ENCODE peak calls at places on chromosomes 6 and 20, in ten cellular contexts. C, E, B, J, G, U, K, A, Z and S are unnamed samples.

GRCh38 chr20:38165089-38165965 is at the start of gene TGM2:
- DNase-seq in C (peak), E (peak), B (peak), J (peak), G (no peak), U (peak), K (peak), A (peak), Z (peak), S (peak)

GRCh38 chr6:130836071-130836670 is 9.0 kb downstream of the SMLR1 start:
- DNase-seq in C (no peak), E (no peak), B (no peak), J (no peak), G (no peak), U (no peak), K (no peak), A (no peak), Z (no peak), S (no peak)

GRCh38 chr6:137852346-137852745 is 14.7 kb upstream of the TNFAIP3 start:
- DNase-seq in C (no peak), E (no peak), B (no peak), J (peak), G (no peak), U (no peak), K (no peak), A (no peak), Z (no peak), S (no peak)

GRCh38 chr20:3686867-3687321 is 5.1 kb upstream of the ADAM33 start:
- DNase-seq in C (peak), E (peak), B (peak), J (peak), G (peak), U (peak), K (peak), A (no peak), Z (no peak), S (peak)

GRCh38 chr6:110951008-110951407 is 7.5 kb upstream of the GTF3C6 start:
- DNase-seq in C (no peak), E (no peak), B (no peak), J (no peak), G (no peak), U (no peak), K (no peak), A (no peak), Z (no peak), S (no peak)

GRCh38 chr6:36852481-36853147 is 13.4 kb upstream of the CPNE5 start:
- DNase-seq in C (no peak), E (peak), B (peak), J (peak), G (no peak), U (peak), K (no peak), A (no peak), Z (no peak), S (peak)

GRCh38 chr6:113734886-113735481 is 122.2 kb upstream of the MARCKS start:
- DNase-seq in C (no peak), E (no peak), B (no peak), J (peak), G (no peak), U (peak), K (no peak), A (no peak), Z (no peak), S (peak)

GRCh38 chr20:24911461-24911860 is 37.6 kb upstream of the CST7 start:
- DNase-seq in C (peak), E (no peak), B (no peak), J (no peak), G (no peak), U (no peak), K (no peak), A (no peak), Z (no peak), S (no peak)

GRCh38 chr20:5789827-5790226 is 39.6 kb downstream of the SHLD1 start:
- DNase-seq in C (no peak), E (no peak), B (no peak), J (no peak), G (no peak), U (no peak), K (no peak), A (no peak), Z (no peak), S (no peak)

GRCh38 chr6:152859225-152859624 is 108.6 kb downstream of the VIP start:
- DNase-seq in C (no peak), E (no peak), B (no peak), J (no peak), G (no peak), U (peak), K (no peak), A (no peak), Z (no peak), S (no peak)

GRCh38 chr6:24064106-24064505 is 61.9 kb upstream of the NRSN1 start:
- DNase-seq in C (no peak), E (peak), B (no peak), J (no peak), G (no peak), U (peak), K (no peak), A (peak), Z (no peak), S (no peak)

GRCh38 chr20:49916146-49917002 is 1.0 kb upstream of the SPATA2 start:
- DNase-seq in C (no peak), E (peak), B (peak), J (peak), G (no peak), U (peak), K (no peak), A (peak), Z (peak), S (no peak)

GRCh38 chr6:124937645-124938044 is 24.6 kb upstream of the RNF217 start:
- DNase-seq in C (no peak), E (no peak), B (no peak), J (no peak), G (no peak), U (no peak), K (no peak), A (no peak), Z (no peak), S (no peak)

GRCh38 chr6:32974541-32975308 is 6.3 kb downstream of the BRD2 start:
- DNase-seq in C (no peak), E (no peak), B (peak), J (no peak), G (no peak), U (no peak), K (no peak), A (no peak), Z (no peak), S (no peak)

GRCh38 chr6:32977272-32977952 is 9.0 kb downstream of the BRD2 start:
- DNase-seq in C (no peak), E (no peak), B (no peak), J (no peak), G (no peak), U (no peak), K (no peak), A (no peak), Z (no peak), S (no peak)

GRCh38 chr6:32973934-32974333 is 5.5 kb downstream of the BRD2 start:
- DNase-seq in C (no peak), E (peak), B (peak), J (peak), G (no peak), U (peak), K (no peak), A (peak), Z (no peak), S (peak)

GRCh38 chr6:32976334-32977069 is 8.1 kb downstream of the BRD2 start:
- DNase-seq in C (no peak), E (no peak), B (no peak), J (no peak), G (no peak), U (no peak), K (no peak), A (no peak), Z (no peak), S (no peak)

DNA sequence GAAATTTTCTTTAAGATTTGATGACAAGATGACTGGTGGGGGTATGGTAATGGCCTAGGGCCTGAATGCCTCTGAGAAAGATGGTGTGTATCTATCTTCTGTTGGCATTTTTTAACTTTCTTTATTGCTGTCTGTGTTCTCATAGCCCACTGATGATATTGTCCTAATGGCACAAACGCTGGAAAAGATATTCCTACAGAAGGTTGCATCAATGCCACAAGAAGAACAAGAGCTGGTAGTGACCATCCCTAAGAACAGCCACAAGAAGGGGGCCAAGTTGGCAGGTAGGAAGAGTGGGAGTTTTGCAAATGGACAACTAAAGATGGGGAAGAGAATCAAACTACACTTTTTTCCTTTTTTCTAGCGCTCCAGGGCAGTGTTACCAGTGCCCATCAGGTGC is 7.5 kb downstream of the BRD2 start:
- DNase-seq in C (no peak), E (no peak), B (peak), J (no peak), G (no peak), U (no peak), K (no peak), A (no peak), Z (no peak), S (no peak)
- H3K4me3 ChIP-seq in C (no peak), E (peak), B (peak), J (no peak), G (peak), U (peak), K (no peak), A (peak), Z (peak), S (peak)

GRCh38 chr20:44326391-44327159 is 10.3 kb upstream of the R3HDML start:
- DNase-seq in C (no peak), E (no peak), B (no peak), J (no peak), G (no peak), U (no peak), K (no peak), A (no peak), Z (no peak), S (no peak)
- TF ChIP-seq CTCF in C (no peak), E (no peak), B (no peak), J (no peak), G (no peak), U (no peak), K (no peak), A (no peak), Z (no peak), S (no peak)

GRCh38 chr6:167000759-167001158 is 1.6 kb downstream of the CEP43 start:
- DNase-seq in C (no peak), E (no peak), B (no peak), J (no peak), G (no peak), U (no peak), K (no peak), A (no peak), Z (no peak), S (no peak)
- H3K4me3 ChIP-seq in C (no peak), E (peak), B (peak), J (no peak), G (peak), U (no peak), K (no peak), A (peak), Z (no peak), S (no peak)

GRCh38 chr20:43387737-43388136 is 70.0 kb upstream of the SRSF6 start:
- DNase-seq in C (no peak), E (no peak), B (no peak), J (no peak), G (no peak), U (no peak), K (no peak), A (no peak), Z (no peak), S (no peak)

GRCh38 chr20:43385914-43386313 is 71.8 kb upstream of the SRSF6 start:
- DNase-seq in C (no peak), E (no peak), B (no peak), J (no peak), G (no peak), U (no peak), K (no peak), A (no peak), Z (no peak), S (no peak)

GRCh38 chr20:43383026-43383795 is 74.5 kb upstream of the SRSF6 start:
- DNase-seq in C (peak), E (no peak), B (no peak), J (no peak), G (no peak), U (no peak), K (peak), A (no peak), Z (no peak), S (peak)

GRCh38 chr20:43386878-43387277 is 70.8 kb upstream of the SRSF6 start:
- DNase-seq in C (no peak), E (no peak), B (no peak), J (no peak), G (no peak), U (no peak), K (no peak), A (no peak), Z (no peak), S (no peak)

DNA sequence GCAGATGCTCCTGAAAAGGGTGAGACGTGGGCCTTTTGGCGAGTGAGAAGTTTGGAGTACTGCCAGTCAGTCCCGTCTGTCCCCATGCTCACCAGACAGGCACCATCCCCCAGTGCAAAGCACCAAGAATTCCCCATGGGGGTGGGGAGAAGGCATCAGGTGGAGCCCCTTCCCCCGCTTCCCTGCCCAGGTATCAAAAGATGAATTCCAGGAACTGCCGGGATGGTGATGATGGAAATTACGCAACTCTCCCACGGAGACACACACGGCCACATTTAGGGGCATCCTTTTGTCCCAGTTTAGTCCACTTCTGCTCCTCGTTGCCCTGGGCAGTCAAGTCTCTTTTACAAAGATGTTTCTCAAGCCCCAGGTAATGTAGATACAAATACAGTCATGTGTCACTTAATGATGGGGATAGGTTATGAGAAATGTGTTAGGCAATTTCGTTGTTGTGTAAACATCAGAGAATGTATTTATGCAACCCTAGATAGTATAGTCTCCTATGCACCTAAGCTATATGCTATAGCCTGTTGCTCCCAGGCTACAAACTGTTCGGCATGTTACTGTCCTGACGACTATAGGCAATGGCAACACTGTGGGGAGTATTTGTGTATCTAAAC is 73.3 kb upstream of the SRSF6 start:
- DNase-seq in C (no peak), E (no peak), B (no peak), J (no peak), G (no peak), U (no peak), K (no peak), A (no peak), Z (no peak), S (no peak)
- TF ChIP-seq CTCF in C (no peak), E (no peak), B (no peak), J (no peak), G (no peak), U (no peak), K (no peak), A (no peak), Z (no peak), S (no peak)

GRCh38 chr20:21706345-21707195 is 1.1 kb downstream of the PAX1 start:
- DNase-seq in C (no peak), E (no peak), B (no peak), J (no peak), G (no peak), U (no peak), K (no peak), A (no peak), Z (no peak), S (no peak)
- H3K4me3 ChIP-seq in C (no peak), E (no peak), B (no peak), J (no peak), G (no peak), U (no peak), K (no peak), A (no peak), Z (no peak), S (no peak)

GRCh38 chr6:154736613-154737259 is 3.5 kb downstream of the SCAF8 start:
- DNase-seq in C (no peak), E (no peak), B (no peak), J (no peak), G (no peak), U (no peak), K (no peak), A (no peak), Z (no peak), S (no peak)
- TF ChIP-seq CTCF in C (no peak), E (no peak), B (no peak), J (no peak), G (no peak), U (no peak), K (no peak), A (no peak), Z (no peak), S (no peak)

GRCh38 chr6:79631800-79632172 is 657 bp downstream of the SH3BGRL2 start:
- DNase-seq in C (no peak), E (no peak), B (no peak), J (no peak), G (no peak), U (no peak), K (no peak), A (no peak), Z (no peak), S (no peak)

GRCh38 chr6:79634491-79634890 is 3.4 kb downstream of the SH3BGRL2 start:
- DNase-seq in C (no peak), E (no peak), B (no peak), J (no peak), G (no peak), U (no peak), K (no peak), A (no peak), Z (no peak), S (no peak)

GRCh38 chr6:79630400-79630882 is 688 bp upstream of the SH3BGRL2 start:
- DNase-seq in C (no peak), E (no peak), B (no peak), J (no peak), G (no peak), U (no peak), K (no peak), A (no peak), Z (no peak), S (no peak)

GRCh38 chr6:79630883-79631799 is at the start of gene SH3BGRL2:
- DNase-seq in C (peak), E (peak), B (peak), J (peak), G (peak), U (peak), K (peak), A (peak), Z (peak), S (peak)

GRCh38 chr6:79632580-79632979 is 1.5 kb downstream of the SH3BGRL2 start:
- DNase-seq in C (no peak), E (peak), B (no peak), J (peak), G (no peak), U (no peak), K (no peak), A (no peak), Z (no peak), S (no peak)
- H3K4me3 ChIP-seq in C (no peak), E (peak), B (no peak), J (no peak), G (no peak), U (no peak), K (no peak), A (no peak), Z (peak), S (no peak)